ENCODE peak calls at places on chromosomes 6 and 20, in eight cellular contexts. X is choroid plexus epithelial cell, D is thoracic aorta, I is upper lobe of left lung, G is epithelial cell of proximal tubule, W is mammary epithelial cell, R is bronchial epithelial cell, U is right atrium auricular region. F is an unnamed sample.

GRCh38 chr6:144252289-144252688 is 32.8 kb upstream of the UTRN start:
- DNase-seq in U (no peak), I (no peak), G (no peak), R (peak), X (no peak), W (no peak), D (no peak), F (peak)

GRCh38 chr6:35065870-35066269 is 75.3 kb downstream of the TCP11 start:
- DNase-seq in U (no peak), D (no peak), X (no peak), G (no peak), R (no peak), W (no peak), I (no peak), F (no peak)

GRCh38 chr6:5214570-5215052 is 46.1 kb downstream of the LYRM4 start:
- DNase-seq in W (peak), R (peak), D (no peak), G (no peak), X (peak), U (no peak), I (peak), F (peak)

GRCh38 chr6:152356659-152357058 is 280.5 kb downstream of the SYNE1 start:
- DNase-seq in R (peak), G (no peak), U (no peak), X (peak), D (no peak), W (peak), I (no peak), F (peak)

GRCh38 chr6:24240380-24240779 is 114.4 kb downstream of the NRSN1 start:
- DNase-seq in X (no peak), U (no peak), D (no peak), G (no peak), R (no peak), W (no peak), I (no peak), F (no peak)

GRCh38 chr6:34810936-34811632 is 19.2 kb downstream of the BLTP3A start:
- DNase-seq in X (peak), I (no peak), W (peak), U (no peak), D (no peak), G (no peak), R (peak), F (peak)

GRCh38 chr6:2734517-2735076 is 16.1 kb downstream of the MYLK4 start:
- DNase-seq in I (no peak), X (no peak), R (peak), G (no peak), D (no peak), U (no peak), W (no peak), F (peak)

GRCh38 chr6:169689247-169689646 is 12.6 kb downstream of the WDR27 start:
- DNase-seq in I (no peak), D (no peak), U (no peak), W (peak), G (no peak), R (peak), X (peak), F (peak)

GRCh38 chr20:21808863-21809664 is 103.6 kb downstream of the PAX1 start:
- DNase-seq in G (no peak), W (no peak), R (no peak), U (no peak), D (no peak), X (no peak), I (peak), F (no peak)

DNA sequence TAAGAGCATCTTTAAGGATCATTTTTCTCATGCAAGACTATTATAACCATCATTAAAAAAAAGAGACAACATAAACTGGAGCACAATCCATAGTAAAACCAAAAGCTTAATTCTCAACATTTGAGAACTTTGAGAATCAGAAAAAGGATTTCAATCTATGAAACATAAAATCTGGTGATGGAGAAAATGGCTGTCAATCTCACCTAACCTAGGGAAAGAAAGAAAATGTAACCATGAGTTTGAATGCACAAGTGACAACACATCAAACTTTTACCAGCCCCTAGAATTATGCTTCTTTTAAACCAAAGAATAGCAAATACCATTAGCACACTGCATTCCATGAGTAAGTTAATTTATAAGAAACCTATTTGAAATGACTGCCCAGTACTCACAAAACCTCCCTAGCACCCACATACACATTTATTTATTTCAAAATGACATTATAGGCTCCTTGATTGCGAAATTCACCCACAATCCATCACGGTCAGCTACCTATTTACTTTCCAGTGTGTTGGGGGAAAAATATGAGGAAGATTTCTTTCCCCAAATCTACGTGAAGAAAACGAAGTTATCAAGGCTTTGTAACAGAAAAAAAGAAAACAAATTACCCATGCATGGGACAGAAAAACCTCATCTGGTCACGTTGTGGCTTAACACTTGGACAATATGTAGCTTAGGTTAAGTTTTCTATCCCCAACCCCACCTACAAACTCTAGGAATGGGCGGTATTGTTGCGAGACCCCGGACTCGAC is 804 bp downstream of the ASCC3 start:
- DNase-seq in G (no peak), W (no peak), U (no peak), X (peak), R (peak), D (no peak), I (no peak), F (peak)
- TF ChIP-seq CTCF in G (no peak), W (no peak), U (no peak), X (no peak), R (no peak), D (no peak), I (no peak), F (no peak)

GRCh38 chr6:10347561-10348327 is 67.1 kb downstream of the TFAP2A start:
- DNase-seq in W (peak), G (no peak), R (peak), X (no peak), U (no peak), D (no peak), I (no peak), F (peak)

GRCh38 chr6:10341605-10342004 is 73.3 kb downstream of the TFAP2A start:
- DNase-seq in U (no peak), I (no peak), X (no peak), G (no peak), R (no peak), W (no peak), D (no peak), F (no peak)

GRCh38 chr6:10338151-10338550 is 76.7 kb downstream of the TFAP2A start:
- DNase-seq in G (no peak), X (no peak), I (no peak), D (no peak), U (no peak), R (no peak), W (no peak), F (no peak)

DNA sequence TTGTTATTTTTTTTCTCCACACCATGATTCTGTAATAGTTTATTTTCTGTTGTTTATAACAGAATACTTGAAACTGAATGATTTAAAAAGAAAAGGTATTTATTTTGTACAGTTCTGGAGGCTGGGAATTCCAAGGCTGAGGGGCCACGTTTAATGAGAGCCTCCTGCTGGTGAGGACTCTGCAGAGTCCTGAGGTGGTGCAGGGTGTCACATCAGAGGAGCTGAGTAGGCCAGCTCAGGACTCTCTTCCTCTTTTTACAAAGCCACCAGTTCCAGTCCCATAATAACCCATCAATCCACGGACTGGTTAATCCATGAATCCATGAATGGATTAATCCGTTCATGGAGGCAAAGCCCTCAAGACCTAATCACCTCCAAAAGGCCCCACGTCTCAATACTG is 71.6 kb downstream of the TFAP2A start:
- DNase-seq in R (no peak), G (no peak), X (no peak), W (no peak), U (no peak), D (no peak), I (no peak), F (no peak)
- TF ChIP-seq CTCF in R (no peak), G (no peak), X (no peak), W (no peak), U (no peak), D (no peak), I (no peak), F (no peak)

DNA sequence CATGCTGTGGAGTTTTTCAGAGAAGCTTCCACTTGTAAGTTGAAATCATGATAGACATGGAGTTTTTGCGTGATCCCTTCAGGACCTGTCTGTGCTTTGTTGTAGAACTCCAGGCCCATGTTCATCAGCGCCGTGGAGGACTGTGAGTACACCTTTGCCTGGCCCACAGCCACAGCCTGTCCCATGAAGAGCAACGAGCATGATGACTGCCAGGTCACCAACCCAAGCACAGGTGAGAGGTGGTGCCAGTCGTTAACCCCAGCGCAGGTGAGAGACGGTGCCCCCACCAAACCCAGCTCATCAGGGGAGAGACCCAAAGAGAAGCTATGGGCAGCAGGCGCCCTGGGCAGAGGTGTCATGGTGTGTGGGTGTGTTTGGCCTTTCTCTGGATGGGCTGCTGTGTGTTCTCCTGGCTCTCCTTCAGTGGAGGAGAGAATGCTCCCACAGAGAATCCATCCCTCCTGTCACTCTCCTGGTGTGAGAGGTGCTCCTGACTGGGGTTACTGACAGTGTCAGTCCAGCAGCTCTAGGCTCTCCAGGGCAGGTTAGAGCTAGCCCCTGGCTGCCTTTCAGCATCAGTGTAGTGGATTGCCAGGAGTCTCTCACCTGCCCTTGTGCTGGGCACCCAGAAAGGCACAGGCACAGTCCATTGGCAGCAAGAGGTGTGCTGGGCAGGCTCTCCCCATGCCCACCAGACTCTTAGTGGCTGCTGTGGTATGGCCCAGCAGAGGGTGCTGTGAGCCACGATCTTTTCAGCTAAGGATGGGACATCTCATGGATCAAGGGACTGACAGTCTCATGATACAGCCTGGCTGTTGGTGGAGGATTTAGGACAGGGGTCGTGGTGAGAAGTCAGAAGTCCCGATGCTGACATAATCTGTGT is 49.6 kb upstream of the SLC22A1 start:
- DNase-seq in G (no peak), D (no peak), R (peak), W (no peak), X (peak), I (no peak), U (no peak), F (no peak)
- TF ChIP-seq CTCF in G (peak), D (no peak), R (peak), W (no peak), X (peak), I (no peak), U (no peak), F (peak)

GRCh38 chr6:13487122-13488014 is at the start of gene GFOD1:
- DNase-seq in R (peak), G (peak), W (peak), D (peak), U (peak), X (peak), I (peak), F (peak)

GRCh38 chr6:13485303-13485702 is 2.1 kb downstream of the GFOD1 start:
- DNase-seq in X (no peak), W (no peak), R (no peak), D (no peak), I (no peak), G (no peak), U (no peak), F (no peak)

GRCh38 chr6:13484827-13485226 is 2.6 kb downstream of the GFOD1 start:
- DNase-seq in I (no peak), D (no peak), W (no peak), R (no peak), U (no peak), G (no peak), X (no peak), F (no peak)

GRCh38 chr6:13486679-13487121 is 700 bp downstream of the GFOD1 start:
- DNase-seq in D (peak), G (no peak), R (peak), W (peak), I (no peak), U (peak), X (peak), F (peak)

GRCh38 chr6:13485923-13486557 is 1.4 kb downstream of the GFOD1 start:
- DNase-seq in I (peak), G (no peak), R (peak), U (no peak), X (peak), W (peak), D (no peak), F (peak)
- TF ChIP-seq CTCF in I (no peak), G (no peak), R (no peak), U (no peak), X (no peak), W (no peak), D (no peak), F (no peak)

DNA sequence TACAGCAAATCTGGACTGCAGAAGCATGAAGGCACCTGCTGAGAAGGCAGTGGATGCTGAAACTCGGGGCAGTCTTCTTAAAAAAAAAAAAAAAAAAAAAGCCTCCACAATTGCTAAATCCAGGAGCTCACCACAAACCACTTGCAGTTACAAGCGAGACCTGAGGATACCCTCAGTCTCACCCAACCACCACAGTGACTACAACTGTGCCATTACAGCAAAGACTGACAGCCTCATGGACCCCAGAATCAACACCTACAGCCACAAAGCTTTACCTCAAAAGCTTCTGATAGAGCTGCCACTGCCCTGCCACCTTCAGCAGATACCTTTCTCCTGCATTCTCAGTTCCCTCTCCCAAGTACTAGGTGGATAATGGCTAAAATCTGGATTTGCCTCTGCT is 9.0 kb downstream of the COL21A1 start:
- DNase-seq in G (no peak), W (no peak), D (no peak), X (no peak), R (no peak), U (no peak), I (no peak), F (no peak)
- TF ChIP-seq CTCF in G (no peak), W (no peak), D (no peak), X (no peak), R (no peak), U (no peak), I (no peak), F (no peak)

GRCh38 chr20:52192296-52193007 is 873 bp upstream of the ZFP64 start:
- DNase-seq in D (no peak), R (no peak), W (no peak), U (no peak), X (no peak), I (no peak), G (no peak), F (peak)
- TF ChIP-seq CTCF in D (no peak), R (peak), W (no peak), U (no peak), X (peak), I (no peak), G (peak), F (peak)

GRCh38 chr6:72525821-72526550 is 95.9 kb upstream of the KCNQ5 start:
- DNase-seq in G (no peak), I (no peak), R (no peak), D (no peak), X (no peak), W (no peak), U (no peak), F (no peak)

GRCh38 chr6:72524011-72524645 is 97.7 kb upstream of the KCNQ5 start:
- DNase-seq in U (no peak), I (no peak), W (peak), D (no peak), X (no peak), G (no peak), R (peak), F (peak)

GRCh38 chr6:72519871-72520270 is 102.0 kb upstream of the KCNQ5 start:
- DNase-seq in I (no peak), X (no peak), D (no peak), G (no peak), W (no peak), R (no peak), U (no peak), F (no peak)

GRCh38 chr6:72521684-72522083 is 100.2 kb upstream of the KCNQ5 start:
- DNase-seq in G (no peak), I (no peak), X (no peak), W (no peak), D (no peak), R (no peak), U (no peak), F (no peak)

DNA sequence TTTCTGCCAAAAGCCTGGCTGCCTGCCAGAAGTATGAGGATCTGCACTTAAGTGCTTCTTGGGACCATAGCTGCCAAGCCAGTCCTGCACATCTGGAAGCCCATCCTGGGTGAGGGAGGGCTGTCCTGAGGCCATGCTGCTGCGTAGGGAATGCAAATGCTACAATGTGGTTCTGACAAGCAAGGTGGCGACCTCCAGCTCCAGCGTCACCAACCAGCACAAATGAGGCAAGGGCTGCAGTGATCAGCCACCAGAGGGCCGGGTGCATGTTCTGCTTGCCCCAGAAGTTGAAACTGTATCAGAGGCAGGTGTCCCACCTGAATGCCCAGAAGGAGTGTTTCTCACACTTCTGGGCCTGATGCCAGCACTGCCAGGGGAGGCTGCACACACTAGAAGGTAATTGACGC is 99.1 kb upstream of the KCNQ5 start:
- DNase-seq in W (peak), R (peak), D (no peak), G (no peak), X (no peak), I (no peak), U (no peak), F (peak)
- TF ChIP-seq CTCF in W (no peak), R (peak), D (no peak), G (peak), X (peak), I (no peak), U (no peak), F (no peak)

GRCh38 chr6:72084992-72085569 is 198.7 kb downstream of the RIMS1 start:
- DNase-seq in U (no peak), R (peak), W (no peak), I (no peak), X (peak), D (no peak), G (no peak), F (peak)
- TF ChIP-seq CTCF in U (peak), R (peak), W (peak), I (no peak), X (peak), D (peak), G (peak), F (peak)

GRCh38 chr6:41327177-41327576 is 8.2 kb upstream of the NCR2 start:
- DNase-seq in U (no peak), W (no peak), X (no peak), I (no peak), D (no peak), G (no peak), R (no peak), F (no peak)
- TF ChIP-seq CTCF in U (no peak), W (no peak), X (no peak), I (no peak), D (no peak), G (no peak), R (no peak), F (no peak)

F was measured in MCF 10A.